ENCODE peak calls at places on chromosomes 16 and 17, in four cellular contexts. O, V, U and K are unnamed samples.
A peak's percentile ranks its signal among the peaks of the same experiment; 100 is the strongest.

GRCh38 chr16:80986557-80986956 is 20.1 kb downstream of the CMC2 start:
- DNase-seq in O (no peak), V (no peak), U (no peak), K (no peak)

GRCh38 chr16:60582528-60582927 is 1453.7 kb downstream of the CDH8 start:
- DNase-seq in O (no peak), V (no peak), U (no peak), K (no peak)

GRCh38 chr17:77644981-77645380 is 313.5 kb upstream of the TNRC6C start:
- DNase-seq in O (peak; percentile 50), V (no peak), U (no peak), K (no peak)

GRCh38 chr17:10162034-10162433 is 36.4 kb downstream of the GAS7 start:
- DNase-seq in O (peak; percentile 44), V (no peak), U (no peak), K (no peak)

GRCh38 chr17:7220593-7221280 is 999 bp downstream of the ACADVL start:
- DNase-seq in O (peak; percentile 77), V (no peak), U (peak; percentile 67), K (no peak)

GRCh38 chr17:82791532-82791931 is 39.7 kb downstream of the TBCD start:
- DNase-seq in O (no peak), V (peak; percentile 77), U (no peak), K (peak; percentile 28)

GRCh38 chr17:46771601-46772012 is 46.9 kb downstream of the WNT3 start:
- DNase-seq in O (peak; percentile 72), V (no peak), U (peak; percentile 35), K (no peak)

GRCh38 chr17:4559851-4560820 is at the start of gene GGT6:
- DNase-seq in O (no peak), V (no peak), U (peak; percentile 29), K (no peak)

GRCh38 chr16:87723224-87723619 is 42.6 kb downstream of the KLHDC4 start:
- DNase-seq in O (no peak), V (peak; percentile 84), U (peak; percentile 72), K (no peak)

GRCh38 chr17:49443862-49444261 is 29.2 kb upstream of the PHB1 start:
- DNase-seq in O (no peak), V (no peak), U (no peak), K (no peak)

GRCh38 chr16:65574311-65574966 is 452.6 kb upstream of the CDH11 start:
- DNase-seq in O (no peak), V (no peak), U (no peak), K (no peak)

GRCh38 chr16:57689772-57690558 is 4.6 kb upstream of the DRC7 start:
- DNase-seq in O (peak; percentile 100), V (no peak), U (no peak), K (no peak)

GRCh38 chr17:16972346-16972745 is 428 bp upstream of the TNFRSF13B start:
- DNase-seq in O (no peak), V (no peak), U (no peak), K (no peak)

GRCh38 chr17:73027130-73027741 is 65.3 kb downstream of the SLC39A11 start:
- DNase-seq in O (no peak), V (no peak), U (no peak), K (peak; percentile 37)

GRCh38 chr17:75031972-75032895 is 14.5 kb downstream of the ATP5PD start:
- DNase-seq in O (peak; percentile 32), V (no peak), U (peak; percentile 76), K (no peak)

GRCh38 chr17:18087610-18088491 is at the start of gene DRG2:
- DNase-seq in O (peak; percentile 96), V (peak; percentile 76), U (peak; percentile 93), K (peak; percentile 41)

GRCh38 chr17:18099516-18099915 is 9.0 kb upstream of the MYO15A start:
- DNase-seq in O (no peak), V (no peak), U (no peak), K (no peak)

GRCh38 chr17:18089613-18090012 is 1.9 kb downstream of the DRG2 start:
- DNase-seq in O (no peak), V (no peak), U (no peak), K (no peak)

GRCh38 chr17:18094409-18094807 is 6.7 kb downstream of the DRG2 start:
- DNase-seq in O (no peak), V (no peak), U (no peak), K (no peak)

DNA sequence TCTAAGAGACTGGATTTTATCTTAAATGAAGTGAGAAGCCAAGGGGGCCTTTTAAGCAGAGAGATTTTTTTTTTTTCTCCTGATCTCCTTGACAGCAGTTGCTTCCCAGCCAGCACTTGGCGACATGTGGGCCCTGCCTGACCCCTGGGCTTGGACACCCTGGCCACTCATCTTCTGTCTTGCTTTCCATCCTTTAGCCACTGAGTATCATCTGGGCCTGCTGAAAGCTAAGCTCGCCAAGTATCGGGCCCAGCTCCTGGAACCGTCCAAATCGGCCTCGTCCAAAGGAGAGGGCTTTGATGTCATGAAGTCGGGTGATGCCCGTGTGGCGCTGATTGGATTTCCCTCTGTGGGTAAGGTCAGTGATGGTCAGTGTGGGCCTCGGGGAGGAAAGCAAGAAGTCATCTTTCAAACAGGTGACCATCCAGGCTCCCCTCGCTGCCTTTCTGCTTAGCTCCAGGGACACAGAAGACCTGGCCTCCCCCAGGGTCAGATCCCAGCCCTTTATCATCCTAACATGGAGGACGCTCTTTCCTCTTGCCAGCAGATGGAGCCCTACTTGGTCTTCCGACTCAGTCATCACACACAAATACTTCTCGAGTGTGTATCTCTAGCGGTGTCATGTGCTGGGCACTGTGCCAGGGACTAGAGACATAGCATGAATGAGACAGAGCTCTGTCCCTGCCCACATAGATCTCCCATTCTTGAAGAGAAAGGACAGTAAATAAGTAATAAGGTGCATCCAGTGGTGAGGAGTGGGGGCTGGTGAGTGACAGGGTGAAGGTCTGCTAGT is 6.1 kb downstream of the DRG2 start:
- DNase-seq in O (peak; percentile 67), V (peak; percentile 26), U (peak; percentile 75), K (no peak)
- TF ChIP-seq CTCF in O (peak; percentile 66), V (peak; percentile 56), U (no peak), K (peak; percentile 52)

DNA sequence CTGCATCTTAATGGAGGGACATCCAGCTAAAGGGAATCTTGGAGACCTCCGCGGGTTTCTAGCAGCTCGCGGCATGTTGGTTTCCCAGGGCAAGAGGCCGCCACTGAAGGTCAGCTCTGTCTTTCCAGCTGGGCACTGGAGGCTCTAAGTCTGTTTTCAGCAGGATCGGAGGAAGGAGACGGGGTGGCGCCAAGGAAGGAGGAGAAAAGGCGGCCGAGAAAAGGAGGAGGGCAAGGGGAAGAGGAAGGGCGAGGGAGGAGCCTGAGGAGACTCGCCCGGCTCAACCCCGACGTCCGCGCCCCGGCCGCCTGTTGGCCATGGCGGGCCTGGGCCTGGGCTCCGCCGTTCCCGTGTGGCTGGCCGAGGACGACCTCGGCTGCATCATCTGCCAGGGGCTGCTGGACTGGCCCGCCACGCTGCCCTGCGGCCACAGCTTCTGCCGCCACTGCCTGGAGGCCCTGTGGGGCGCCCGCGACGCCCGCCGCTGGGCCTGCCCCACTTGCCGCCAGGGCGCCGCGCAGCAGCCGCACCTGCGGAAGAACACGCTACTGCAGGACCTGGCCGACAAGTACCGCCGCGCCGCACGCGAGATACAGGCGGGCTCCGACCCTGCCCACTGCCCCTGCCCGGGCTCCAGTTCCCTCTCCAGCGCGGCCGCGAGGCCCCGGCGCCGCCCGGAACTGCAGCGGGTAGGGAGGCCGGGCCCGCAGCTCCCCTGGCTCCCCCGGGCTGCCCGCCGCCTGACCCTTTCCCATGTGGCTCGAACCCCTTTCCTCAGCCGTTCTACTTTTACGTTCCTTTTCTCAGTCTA is at the start of gene RNF135:
- DNase-seq in O (peak; percentile 90), V (peak; percentile 59), U (peak; percentile 91), K (peak; percentile 46)
- TF ChIP-seq CTCF in O (no peak), V (peak; percentile 25), U (no peak), K (peak; percentile 22)

DNA sequence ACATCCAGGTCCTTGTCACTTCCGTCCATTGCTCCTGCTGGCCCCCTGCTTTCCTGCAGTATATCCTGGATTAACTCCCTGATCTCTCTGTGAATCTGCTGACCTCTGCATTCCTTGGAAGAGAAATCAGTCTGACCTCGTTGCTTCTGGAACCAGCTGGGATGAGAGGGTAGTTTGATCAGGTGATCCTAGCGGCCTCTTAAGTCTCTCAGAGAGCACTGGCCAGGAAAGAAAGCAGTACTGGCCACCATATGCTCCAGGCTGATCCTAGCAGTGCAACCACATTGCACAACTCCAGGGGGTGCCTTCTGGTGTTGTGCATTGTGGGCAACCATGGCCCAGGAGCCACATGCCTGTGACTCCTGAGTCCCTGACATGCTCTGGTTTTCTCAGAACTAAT is 79.2 kb downstream of the ARHGAP23 start:
- DNase-seq in O (peak; percentile 22), V (no peak), U (no peak), K (no peak)
- TF ChIP-seq CTCF in O (no peak), V (no peak), U (no peak), K (no peak)

DNA sequence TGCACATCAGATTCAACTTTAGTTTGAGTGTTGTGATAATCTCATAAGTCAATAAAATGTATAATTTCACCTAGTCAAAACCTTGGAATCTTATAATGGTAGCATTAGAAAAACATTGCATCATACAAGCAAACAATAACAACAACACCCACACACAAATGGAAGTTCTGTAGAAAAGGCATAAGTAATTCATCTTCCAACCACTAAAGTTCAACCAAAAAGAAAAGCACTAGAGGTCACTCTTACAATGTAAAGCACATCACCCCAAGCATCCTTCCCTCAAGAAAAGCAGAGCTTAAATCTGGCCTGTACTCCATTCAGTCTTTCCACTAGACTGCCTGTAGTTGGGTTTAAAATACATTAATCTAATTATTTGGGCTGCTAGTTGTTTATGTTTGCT is 1.8 kb downstream of the CNTNAP4 start:
- DNase-seq in O (peak; percentile 28), V (no peak), U (no peak), K (no peak)
- TF ChIP-seq CTCF in O (no peak), V (peak; percentile 27), U (no peak), K (no peak)